ENCODE peak calls at places on chromosomes 16 and 17, in ten cellular contexts. I, S, E, X, M, Q, F, Y, T and A are unnamed samples.

GRCh38 chr17:81481011-81481799 is 31.4 kb downstream of the ACTG1 start:
- DNase-seq in I (peak), S (no peak), E (peak), X (peak), M (peak), Q (peak), F (peak), Y (peak), T (peak), A (no peak)

GRCh38 chr16:15925631-15926030 is 23.8 kb upstream of the ABCC1 start:
- DNase-seq in I (no peak), S (no peak), E (no peak), X (no peak), M (no peak), Q (no peak), F (no peak), Y (no peak), T (no peak), A (no peak)

GRCh38 chr17:28724500-28725165 is 1.4 kb downstream of the TLCD1 start:
- DNase-seq in I (no peak), S (no peak), E (no peak), X (no peak), M (no peak), Q (no peak), F (no peak), Y (no peak), T (no peak), A (no peak)

GRCh38 chr17:381941-382643 is 29.5 kb upstream of the RPH3AL start:
- DNase-seq in I (no peak), S (peak), E (no peak), X (no peak), M (no peak), Q (peak), F (no peak), Y (no peak), T (no peak), A (no peak)

GRCh38 chr17:19003966-19004600 is 481 bp downstream of the FAM83G start:
- DNase-seq in I (peak), S (no peak), E (peak), X (no peak), M (peak), Q (peak), F (peak), Y (peak), T (peak), A (peak)

GRCh38 chr17:36892112-36892838 is 45.0 kb upstream of the LHX1 start:
- DNase-seq in I (no peak), S (no peak), E (no peak), X (no peak), M (no peak), Q (no peak), F (no peak), Y (peak), T (no peak), A (no peak)

GRCh38 chr17:15981208-15981607 is 18.3 kb downstream of the ZSWIM7 start:
- DNase-seq in I (no peak), S (no peak), E (no peak), X (no peak), M (no peak), Q (no peak), F (no peak), Y (no peak), T (no peak), A (no peak)

GRCh38 chr16:10181196-10182162 is 749 bp downstream of the GRIN2A start:
- DNase-seq in I (peak), S (peak), E (peak), X (peak), M (peak), Q (peak), F (peak), Y (peak), T (peak), A (peak)

GRCh38 chr17:57909548-57909947 is 45.7 kb downstream of the CUEDC1 start:
- DNase-seq in I (no peak), S (no peak), E (no peak), X (no peak), M (no peak), Q (no peak), F (no peak), Y (no peak), T (no peak), A (no peak)

GRCh38 chr17:27530791-27531391 is 74.6 kb downstream of the KSR1 start:
- DNase-seq in I (no peak), S (peak), E (peak), X (no peak), M (no peak), Q (no peak), F (no peak), Y (no peak), T (no peak), A (no peak)

GRCh38 chr17:358491-359133 is 6.0 kb upstream of the RPH3AL start:
- DNase-seq in I (no peak), S (peak), E (no peak), X (no peak), M (no peak), Q (peak), F (no peak), Y (no peak), T (no peak), A (no peak)

GRCh38 chr17:45312477-45313418 is 4.1 kb downstream of the MAP3K14 start:
- DNase-seq in I (peak), S (no peak), E (peak), X (no peak), M (no peak), Q (no peak), F (no peak), Y (no peak), T (no peak), A (no peak)

GRCh38 chr16:65773319-65773874 is 593.1 kb upstream of the CDH5 start:
- DNase-seq in I (no peak), S (no peak), E (no peak), X (no peak), M (no peak), Q (peak), F (no peak), Y (no peak), T (no peak), A (no peak)

GRCh38 chr16:84832488-84833141 is 12.8 kb downstream of the CRISPLD2 start:
- DNase-seq in I (no peak), S (no peak), E (peak), X (no peak), M (peak), Q (no peak), F (peak), Y (no peak), T (no peak), A (no peak)

GRCh38 chr17:73316919-73317505 is 5.2 kb upstream of the CDC42EP4 start:
- DNase-seq in I (no peak), S (no peak), E (peak), X (no peak), M (no peak), Q (no peak), F (no peak), Y (no peak), T (no peak), A (no peak)

GRCh38 chr16:28027055-28027454 is 36.5 kb downstream of the GSG1L start:
- DNase-seq in I (no peak), S (no peak), E (no peak), X (no peak), M (no peak), Q (no peak), F (no peak), Y (no peak), T (peak), A (no peak)

GRCh38 chr16:54193656-54194007 is 93.0 kb downstream of the IRX3 start:
- DNase-seq in I (peak), S (peak), E (peak), X (no peak), M (peak), Q (peak), F (peak), Y (peak), T (peak), A (peak)

GRCh38 chr17:74758846-74759163 is 10.4 kb downstream of the NHERF1 start:
- DNase-seq in I (no peak), S (no peak), E (peak), X (no peak), M (no peak), Q (no peak), F (peak), Y (no peak), T (peak), A (no peak)

GRCh38 chr17:79985361-79985760 is 50.3 kb downstream of the TBC1D16 start:
- DNase-seq in I (no peak), S (peak), E (no peak), X (no peak), M (no peak), Q (no peak), F (no peak), Y (no peak), T (no peak), A (no peak)

GRCh38 chr16:87607223-87607622 is 4.9 kb downstream of the JPH3 start:
- DNase-seq in I (no peak), S (no peak), E (no peak), X (peak), M (no peak), Q (no peak), F (no peak), Y (no peak), T (peak), A (no peak)

GRCh38 chr16:85902366-85903155 is 3.6 kb downstream of the IRF8 start:
- DNase-seq in I (no peak), S (peak), E (no peak), X (no peak), M (no peak), Q (peak), F (no peak), Y (no peak), T (no peak), A (no peak)

GRCh38 chr17:45218895-45219661 is 2.6 kb upstream of the FMNL1 start:
- DNase-seq in I (peak), S (peak), E (peak), X (peak), M (peak), Q (peak), F (peak), Y (peak), T (peak), A (peak)

GRCh38 chr16:50616883-50617629 is 64.1 kb downstream of the SNX20 start:
- DNase-seq in I (no peak), S (no peak), E (no peak), X (no peak), M (no peak), Q (no peak), F (peak), Y (no peak), T (no peak), A (no peak)

GRCh38 chr16:67825119-67825518 is 17.0 kb upstream of the THAP11 start:
- DNase-seq in I (no peak), S (no peak), E (no peak), X (no peak), M (no peak), Q (no peak), F (no peak), Y (no peak), T (no peak), A (no peak)

GRCh38 chr16:20868890-20869289 is 31.3 kb downstream of the DCUN1D3 start:
- DNase-seq in I (peak), S (no peak), E (peak), X (peak), M (peak), Q (no peak), F (peak), Y (no peak), T (no peak), A (no peak)

GRCh38 chr16:84144301-84144858 is 597 bp downstream of the HSDL1 start:
- DNase-seq in I (peak), S (peak), E (peak), X (no peak), M (peak), Q (peak), F (peak), Y (peak), T (peak), A (peak)

GRCh38 chr17:47966079-47966519 is 4.8 kb upstream of the CDK5RAP3 start:
- DNase-seq in I (no peak), S (no peak), E (no peak), X (no peak), M (no peak), Q (no peak), F (no peak), Y (no peak), T (no peak), A (no peak)

GRCh38 chr16:10992797-10993196 is 48.4 kb downstream of the CLEC16A start:
- DNase-seq in I (peak), S (no peak), E (peak), X (no peak), M (no peak), Q (no peak), F (peak), Y (no peak), T (peak), A (no peak)

GRCh38 chr17:38815576-38816193 is 9.4 kb downstream of the CWC25 start:
- DNase-seq in I (peak), S (no peak), E (peak), X (no peak), M (no peak), Q (no peak), F (peak), Y (no peak), T (peak), A (no peak)

GRCh38 chr16:74035816-74036215 is 260.8 kb upstream of the PSMD7 start:
- DNase-seq in I (no peak), S (no peak), E (peak), X (no peak), M (no peak), Q (no peak), F (no peak), Y (peak), T (peak), A (no peak)

GRCh38 chr17:78174332-78174869 is 6.0 kb downstream of the SYNGR2 start:
- DNase-seq in I (peak), S (peak), E (no peak), X (peak), M (peak), Q (no peak), F (peak), Y (no peak), T (no peak), A (no peak)